ENCODE peak calls at places on chromosomes 13 and 19, in ten cellular contexts. H, O, K, G, D, C, Z, L, B and Y are unnamed samples.

GRCh38 chr19:51398096-51398704 is 7.8 kb upstream of the C19orf84 start:
- DNase-seq in H (no peak), O (peak), K (no peak), G (no peak), D (no peak), C (no peak), Z (peak), L (peak), B (no peak), Y (no peak)

GRCh38 chr19:13115936-13116281 is 631 bp downstream of the TRMT1 start:
- DNase-seq in H (no peak), O (no peak), K (no peak), G (no peak), D (no peak), C (no peak), Z (no peak), L (no peak), B (no peak), Y (no peak)

GRCh38 chr19:58117841-58118575 is 20.0 kb upstream of the ZSCAN18 start:
- DNase-seq in H (no peak), O (peak), K (no peak), G (no peak), D (no peak), C (no peak), Z (no peak), L (no peak), B (no peak), Y (no peak)

GRCh38 chr13:111006508-111007031 is 91.7 kb upstream of the ANKRD10 start:
- DNase-seq in H (no peak), O (peak), K (peak), G (no peak), D (no peak), C (peak), Z (no peak), L (no peak), B (peak), Y (no peak)

GRCh38 chr19:15378529-15379082 is 981 bp downstream of the AKAP8 start:
- DNase-seq in H (peak), O (peak), K (peak), G (peak), D (no peak), C (peak), Z (no peak), L (peak), B (peak), Y (peak)

GRCh38 chr19:4208385-4209094 is 20.8 kb upstream of the EBI3 start:
- DNase-seq in H (no peak), O (peak), K (no peak), G (no peak), D (no peak), C (peak), Z (no peak), L (peak), B (peak), Y (no peak)

GRCh38 chr19:3968556-3969434 is 2.1 kb downstream of the DAPK3 start:
- DNase-seq in H (no peak), O (peak), K (peak), G (no peak), D (peak), C (peak), Z (no peak), L (peak), B (peak), Y (no peak)

GRCh38 chr13:98399756-98400155 is 177.2 kb downstream of the STK24 start:
- DNase-seq in H (no peak), O (no peak), K (no peak), G (no peak), D (peak), C (no peak), Z (no peak), L (no peak), B (no peak), Y (no peak)

GRCh38 chr19:45508681-45508930 is 1.3 kb downstream of the VASP start:
- DNase-seq in H (no peak), O (no peak), K (no peak), G (no peak), D (no peak), C (no peak), Z (no peak), L (no peak), B (no peak), Y (no peak)

GRCh38 chr19:38917921-38918491 is 6.0 kb upstream of the CCER2 start:
- DNase-seq in H (no peak), O (peak), K (no peak), G (no peak), D (no peak), C (no peak), Z (no peak), L (peak), B (no peak), Y (no peak)

GRCh38 chr19:5738423-5738822 is 18.0 kb downstream of the CATSPERD start:
- DNase-seq in H (no peak), O (no peak), K (no peak), G (no peak), D (no peak), C (no peak), Z (no peak), L (no peak), B (no peak), Y (no peak)

GRCh38 chr19:16258440-16258903 is 60.8 kb downstream of the AP1M1 start:
- DNase-seq in H (peak), O (peak), K (peak), G (no peak), D (no peak), C (no peak), Z (peak), L (no peak), B (no peak), Y (no peak)

GRCh38 chr19:54317108-54317964 is 4.4 kb upstream of the LILRA5 start:
- DNase-seq in H (no peak), O (no peak), K (no peak), G (no peak), D (no peak), C (no peak), Z (no peak), L (no peak), B (no peak), Y (no peak)

GRCh38 chr13:29743229-29743786 is 107.1 kb downstream of the UBL3 start:
- DNase-seq in H (no peak), O (peak), K (peak), G (no peak), D (peak), C (peak), Z (no peak), L (peak), B (peak), Y (no peak)

GRCh38 chr13:49421391-49421790 is 22.5 kb downstream of the CAB39L start:
- DNase-seq in H (no peak), O (peak), K (no peak), G (peak), D (no peak), C (no peak), Z (no peak), L (peak), B (peak), Y (no peak)

GRCh38 chr13:93789058-93789457 is 562.5 kb downstream of the GPC6 start:
- DNase-seq in H (no peak), O (no peak), K (no peak), G (no peak), D (no peak), C (no peak), Z (no peak), L (no peak), B (no peak), Y (no peak)

GRCh38 chr13:28744091-28744536 is 25.3 kb upstream of the SLC46A3 start:
- DNase-seq in H (no peak), O (no peak), K (no peak), G (no peak), D (no peak), C (peak), Z (peak), L (no peak), B (peak), Y (no peak)

GRCh38 chr19:56953411-56953810 is 112.9 kb upstream of the PEG3 start:
- DNase-seq in H (no peak), O (peak), K (no peak), G (no peak), D (no peak), C (no peak), Z (no peak), L (no peak), B (no peak), Y (no peak)

GRCh38 chr19:7373862-7374261 is 25.1 kb downstream of the ARHGEF18 start:
- DNase-seq in H (no peak), O (no peak), K (peak), G (no peak), D (no peak), C (no peak), Z (no peak), L (no peak), B (no peak), Y (no peak)

GRCh38 chr19:45615795-45616708 is 14.0 kb upstream of the GPR4 start:
- DNase-seq in H (peak), O (peak), K (peak), G (peak), D (peak), C (peak), Z (peak), L (peak), B (peak), Y (peak)

GRCh38 chr13:109145631-109146030 is 516.2 kb downstream of the MYO16 start:
- DNase-seq in H (no peak), O (peak), K (no peak), G (no peak), D (peak), C (peak), Z (peak), L (peak), B (no peak), Y (no peak)

GRCh38 chr19:16462757-16463250 is 9.0 kb downstream of the EPS15L1 start:
- DNase-seq in H (no peak), O (no peak), K (peak), G (no peak), D (no peak), C (no peak), Z (no peak), L (no peak), B (no peak), Y (no peak)

GRCh38 chr13:23288564-23288963 is 107.8 kb downstream of the SGCG start:
- DNase-seq in H (no peak), O (no peak), K (no peak), G (no peak), D (no peak), C (no peak), Z (no peak), L (no peak), B (no peak), Y (no peak)

GRCh38 chr13:48156466-48156865 is 61.6 kb upstream of the MED4 start:
- DNase-seq in H (no peak), O (no peak), K (no peak), G (peak), D (no peak), C (no peak), Z (no peak), L (no peak), B (peak), Y (peak)

GRCh38 chr13:102773441-102774209 is at the start of gene TEX30:
- DNase-seq in H (peak), O (peak), K (peak), G (peak), D (no peak), C (peak), Z (peak), L (peak), B (peak), Y (peak)

GRCh38 chr13:113734099-113734825 is 24.8 kb upstream of the TMEM255B start:
- DNase-seq in H (no peak), O (peak), K (no peak), G (no peak), D (no peak), C (no peak), Z (no peak), L (no peak), B (no peak), Y (no peak)

GRCh38 chr13:23979361-23980159 is 82.3 kb upstream of the C1QTNF9B start:
- DNase-seq in H (no peak), O (peak), K (peak), G (peak), D (no peak), C (peak), Z (no peak), L (peak), B (peak), Y (no peak)

GRCh38 chr19:13920940-13921744 is 15.1 kb downstream of the CC2D1A start:
- DNase-seq in H (peak), O (peak), K (no peak), G (no peak), D (no peak), C (peak), Z (no peak), L (peak), B (peak), Y (peak)

GRCh38 chr19:44948763-44949374 is 3.0 kb downstream of the APOC2 start:
- DNase-seq in H (no peak), O (no peak), K (no peak), G (no peak), D (no peak), C (no peak), Z (no peak), L (no peak), B (no peak), Y (no peak)

GRCh38 chr19:46499692-46500091 is 4.0 kb upstream of the PNMA8B start:
- DNase-seq in H (no peak), O (no peak), K (no peak), G (no peak), D (no peak), C (no peak), Z (no peak), L (no peak), B (no peak), Y (no peak)

GRCh38 chr13:79044415-79044814 is 361.6 kb downstream of the RBM26 start:
- DNase-seq in H (no peak), O (no peak), K (no peak), G (no peak), D (no peak), C (no peak), Z (no peak), L (no peak), B (no peak), Y (no peak)

GRCh38 chr19:940591-941291 is 14.9 kb downstream of the ARID3A start:
- DNase-seq in H (no peak), O (no peak), K (peak), G (peak), D (no peak), C (peak), Z (no peak), L (peak), B (no peak), Y (no peak)

GRCh38 chr13:27404680-27405079 is 19.7 kb upstream of the GTF3A start:
- DNase-seq in H (no peak), O (no peak), K (no peak), G (no peak), D (no peak), C (no peak), Z (no peak), L (no peak), B (no peak), Y (no peak)

GRCh38 chr13:80755925-80756324 is 415.0 kb upstream of the SPRY2 start:
- DNase-seq in H (no peak), O (peak), K (no peak), G (no peak), D (no peak), C (peak), Z (no peak), L (peak), B (no peak), Y (no peak)

GRCh38 chr13:85093808-85094207 is 705.4 kb downstream of the SLITRK6 start:
- DNase-seq in H (no peak), O (no peak), K (no peak), G (no peak), D (peak), C (peak), Z (no peak), L (no peak), B (peak), Y (no peak)

GRCh38 chr19:30146346-30146745 is 204.3 kb downstream of the URI1 start:
- DNase-seq in H (no peak), O (no peak), K (no peak), G (no peak), D (no peak), C (no peak), Z (no peak), L (no peak), B (no peak), Y (no peak)

GRCh38 chr19:35495107-35496064 is 5.1 kb upstream of the KRTDAP start:
- DNase-seq in H (peak), O (peak), K (peak), G (peak), D (peak), C (peak), Z (peak), L (peak), B (peak), Y (peak)

GRCh38 chr13:37681295-37682032 is 82.9 kb upstream of the POSTN start:
- DNase-seq in H (no peak), O (peak), K (no peak), G (no peak), D (no peak), C (peak), Z (no peak), L (no peak), B (no peak), Y (no peak)

GRCh38 chr13:109968876-109969577 is 182.6 kb upstream of the IRS2 start:
- DNase-seq in H (no peak), O (no peak), K (peak), G (no peak), D (no peak), C (no peak), Z (no peak), L (peak), B (peak), Y (no peak)

GRCh38 chr19:56637976-56638555 is 4.9 kb upstream of the SMIM17 start:
- DNase-seq in H (peak), O (peak), K (no peak), G (no peak), D (peak), C (peak), Z (peak), L (no peak), B (peak), Y (peak)